ENCODE peak calls at places on chromosomes 13 and 19, in four cellular contexts. Z, J, E and A are unnamed samples.
A peak's percentile ranks its signal among the peaks of the same experiment; 100 is the strongest.

GRCh38 chr13:90447034-90447734 is 900.3 kb upstream of the MIR17HG start:
- DNase-seq in E (no peak), J (no peak), Z (no peak), A (no peak)

GRCh38 chr13:111639994-111640393 is 319.6 kb downstream of the TEX29 start:
- DNase-seq in Z (no peak), J (no peak), E (no peak), A (no peak)

GRCh38 chr13:30792257-30793000 is 57.1 kb downstream of the ALOX5AP start:
- DNase-seq in E (no peak), Z (peak; percentile 3), J (no peak), A (no peak)

GRCh38 chr13:97122381-97122996 is 99.6 kb upstream of the MBNL2 start:
- DNase-seq in E (no peak), J (no peak), Z (no peak), A (no peak)

GRCh38 chr13:23856008-23856750 is 33.0 kb downstream of the MIPEP start:
- DNase-seq in E (no peak), J (no peak), Z (no peak), A (no peak)

GRCh38 chr19:10416380-10417257 is 3.7 kb upstream of the PDE4A start:
- DNase-seq in J (peak; percentile 84), Z (peak; percentile 97), E (peak; percentile 60), A (peak; percentile 73)

GRCh38 chr19:55586976-55587668 is 6.5 kb upstream of the ZNF579 start:
- DNase-seq in J (peak; percentile 79), Z (peak; percentile 96), E (peak; percentile 60), A (peak; percentile 94)

GRCh38 chr19:31096047-31096446 is 253.2 kb downstream of the TSHZ3 start:
- DNase-seq in E (no peak), Z (no peak), J (no peak), A (no peak)

GRCh38 chr13:100301418-100301817 is 212.5 kb downstream of the PCCA start:
- DNase-seq in E (no peak), Z (no peak), J (no peak), A (no peak)

GRCh38 chr13:104098421-104098820 is 1032.2 kb upstream of the SLC10A2 start:
- DNase-seq in J (no peak), E (no peak), Z (no peak), A (no peak)

GRCh38 chr19:6271721-6272410 is 7.9 kb downstream of the MLLT1 start:
- DNase-seq in E (no peak), Z (peak; percentile 72), J (no peak), A (no peak)

GRCh38 chr13:101346942-101347728 is 69.2 kb downstream of the NALCN start:
- DNase-seq in E (no peak), J (no peak), Z (no peak), A (no peak)

GRCh38 chr19:40315812-40316475 is 30.8 kb upstream of the AKT2 start:
- DNase-seq in E (no peak), Z (no peak), J (no peak), A (no peak)

GRCh38 chr19:47111081-47111589 is 2.4 kb downstream of the ZC3H4 start:
- DNase-seq in J (peak; percentile 63), Z (peak; percentile 40), E (no peak), A (no peak)

GRCh38 chr13:107339209-107339608 is 771.3 kb upstream of the ARGLU1 start:
- DNase-seq in Z (no peak), E (no peak), J (no peak), A (no peak)

GRCh38 chr19:925912-926594 is at the start of gene ARID3A:
- DNase-seq in Z (no peak), J (no peak), E (no peak), A (no peak)

GRCh38 chr13:33466262-33466661 is 180.7 kb upstream of the STARD13 start:
- DNase-seq in E (no peak), Z (no peak), J (no peak), A (no peak)

GRCh38 chr19:48926909-48927308 is 6.6 kb upstream of the DHDH start:
- DNase-seq in E (no peak), J (no peak), Z (peak; percentile 85), A (no peak)

GRCh38 chr19:35349614-35350521 is 2.2 kb downstream of the FFAR1 start:
- DNase-seq in E (no peak), J (no peak), Z (no peak), A (no peak)

GRCh38 chr13:59318320-59318930 is 845.3 kb downstream of the DIAPH3 start:
- DNase-seq in E (peak; percentile 9), J (peak; percentile 10), Z (peak; percentile 59), A (peak; percentile 4)

GRCh38 chr13:44306401-44307192 is 67.0 kb upstream of the SERP2 start:
- DNase-seq in Z (no peak), E (no peak), J (no peak), A (no peak)

GRCh38 chr19:409006-409514 is at the start of gene C2CD4C:
- DNase-seq in J (no peak), Z (peak; percentile 52), E (no peak), A (no peak)

GRCh38 chr19:50909240-50910070 is 1.7 kb downstream of the KLK4 start:
- DNase-seq in J (no peak), E (no peak), Z (peak; percentile 93), A (peak; percentile 39)

GRCh38 chr19:10000171-10000826 is 10.0 kb downstream of the COL5A3 start:
- DNase-seq in Z (peak; percentile 76), J (peak; percentile 16), E (no peak), A (peak; percentile 74)

GRCh38 chr13:47004552-47004951 is 107.7 kb upstream of the HTR2A start:
- DNase-seq in J (no peak), Z (no peak), E (no peak), A (no peak)

GRCh38 chr19:52635786-52636570 is 2.2 kb downstream of the ZNF83 start:
- DNase-seq in Z (no peak), E (no peak), J (no peak), A (no peak)

DNA sequence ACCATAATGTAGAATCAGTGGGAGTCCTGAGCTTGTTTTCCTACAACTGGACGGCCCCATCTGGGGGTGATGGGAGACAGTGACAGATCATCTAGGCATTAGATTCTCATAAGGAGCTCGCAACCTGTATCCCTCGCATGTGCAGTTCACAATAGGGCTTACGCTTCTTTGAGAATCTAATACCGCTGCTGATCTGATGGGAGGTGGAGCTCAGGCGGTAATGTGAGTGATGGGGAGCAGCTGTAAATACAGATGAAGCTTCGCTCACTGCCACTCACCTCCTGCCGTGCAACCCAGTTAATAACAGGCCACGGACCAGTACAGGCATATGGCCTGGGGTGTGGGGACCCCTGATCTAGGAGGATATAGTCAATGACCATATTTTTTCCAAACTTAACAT is 38.8 kb downstream of the RCBTB1 start:
- DNase-seq in E (no peak), J (no peak), Z (no peak), A (no peak)
- TF ChIP-seq SPI1 in E (no peak), J (no peak), Z (no peak), A (no peak)

GRCh38 chr13:93709511-93710244 is 483.1 kb downstream of the GPC6 start:
- DNase-seq in J (no peak), Z (no peak), E (no peak), A (no peak)
- TF ChIP-seq SPI1 in J (no peak), Z (no peak), E (no peak), A (no peak)

GRCh38 chr13:37608750-37609339 is 10.3 kb upstream of the POSTN start:
- DNase-seq in Z (no peak), E (no peak), J (no peak), A (no peak)

GRCh38 chr13:37597477-37597876 is 1.1 kb downstream of the POSTN start:
- DNase-seq in Z (no peak), J (no peak), E (no peak), A (no peak)

GRCh38 chr13:37599509-37599908 is 941 bp upstream of the POSTN start:
- DNase-seq in Z (no peak), J (no peak), E (no peak), A (no peak)

GRCh38 chr13:37598572-37598971 is at the start of gene POSTN:
- DNase-seq in J (no peak), E (no peak), Z (no peak), A (no peak)

DNA sequence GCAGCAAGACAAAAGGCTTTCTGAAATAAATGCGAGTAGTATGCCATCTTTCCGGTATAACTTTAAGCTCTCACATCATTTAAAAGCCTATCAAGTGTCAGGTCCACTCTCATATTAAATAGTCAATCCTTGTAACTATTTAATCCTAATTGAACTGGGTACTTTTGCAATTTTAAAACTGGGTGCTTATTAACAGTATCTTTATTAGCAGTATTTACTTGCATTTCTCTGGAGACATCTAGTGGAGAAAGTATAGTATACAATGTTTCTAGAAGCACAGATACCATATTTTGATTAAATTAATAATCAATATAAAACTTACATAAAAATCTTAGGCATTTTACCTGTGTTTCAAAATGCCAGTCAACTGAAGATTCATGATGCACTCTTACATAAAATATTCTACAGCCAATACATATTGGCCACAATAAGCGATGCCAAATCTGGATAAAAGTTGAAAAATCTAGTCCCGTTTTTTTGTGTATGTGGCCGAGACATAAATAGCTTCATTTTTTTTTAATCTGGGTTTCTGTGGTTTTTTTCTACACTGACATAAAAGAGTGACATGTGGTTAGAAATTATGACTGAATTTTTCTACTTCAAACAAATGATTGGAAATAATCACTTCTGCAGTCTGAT is 4.3 kb upstream of the POSTN start:
- DNase-seq in J (no peak), Z (no peak), E (no peak), A (peak; percentile 0)
- TF ChIP-seq SPI1 in J (no peak), Z (no peak), E (no peak), A (no peak)

GRCh38 chr19:28239270-28239669 is 973.7 kb downstream of the UQCRFS1 start:
- DNase-seq in J (no peak), Z (peak; percentile 30), E (no peak), A (no peak)
- TF ChIP-seq SPI1 in J (no peak), Z (no peak), E (no peak), A (no peak)

GRCh38 chr19:4431808-4432674 is 25.6 kb downstream of the UBXN6 start:
- DNase-seq in Z (no peak), E (peak; percentile 12), J (peak; percentile 82), A (no peak)
- TF ChIP-seq SPI1 in Z (no peak), E (peak; percentile 12), J (peak; percentile 72), A (no peak)

GRCh38 chr19:22634450-22634827 is 315 bp downstream of the ZNF492 start:
- DNase-seq in Z (no peak), J (no peak), E (no peak), A (no peak)
- TF ChIP-seq SPI1 in Z (no peak), J (no peak), E (no peak), A (no peak)